ENCODE peak calls at places on chromosomes 6 and 20, in six cellular contexts. S is neuronal stem cell, B is IMR-90, K is mesenchymal stem cell, L is trophoblast cell, M is H1. P is an unnamed sample.

GRCh38 chr6:29759457-29759856 is 36.2 kb downstream of the HLA-F start:
- DNase-seq in S (no peak), B (no peak), K (no peak), L (no peak), M (no peak), P (peak; percentile 94)

GRCh38 chr6:25223421-25224052 is 55.6 kb upstream of the CARMIL1 start:
- DNase-seq in S (peak; percentile 66), B (peak; percentile 73), K (peak; percentile 69), L (peak; percentile 90), M (no peak), P (peak; percentile 50)

GRCh38 chr20:31606928-31607639 is 2.0 kb downstream of the ID1 start:
- DNase-seq in S (no peak), B (peak; percentile 67), K (peak; percentile 95), L (peak; percentile 81), M (no peak), P (peak; percentile 69)

GRCh38 chr6:122289721-122290501 is 109.5 kb upstream of the HSF2 start:
- DNase-seq in S (no peak), B (peak; percentile 7), K (peak; percentile 9), L (peak; percentile 19), M (no peak), P (no peak)

GRCh38 chr6:92945799-92946198 is 473.6 kb downstream of the EPHA7 start:
- DNase-seq in S (no peak), B (no peak), K (peak; percentile 36), L (no peak), M (no peak), P (no peak)

GRCh38 chr6:131924881-131925474 is 26.2 kb downstream of the CCN2 start:
- DNase-seq in S (peak; percentile 35), B (peak; percentile 66), K (peak; percentile 66), L (peak; percentile 70), M (no peak), P (no peak)

GRCh38 chr6:44023586-44024454 is 103.4 kb downstream of the MRPL14 start:
- DNase-seq in S (no peak), B (no peak), K (no peak), L (no peak), M (no peak), P (no peak)

GRCh38 chr20:8153281-8153908 is 21.3 kb downstream of the PLCB1 start:
- DNase-seq in S (no peak), B (peak; percentile 27), K (peak; percentile 53), L (no peak), M (no peak), P (no peak)

GRCh38 chr6:89828988-89829590 is 591 bp upstream of the CASP8AP2 start:
- DNase-seq in S (no peak), B (no peak), K (no peak), L (peak; percentile 45), M (no peak), P (no peak)

GRCh38 chr6:136371951-136372350 is 82.3 kb upstream of the BCLAF1 start:
- DNase-seq in S (no peak), B (no peak), K (no peak), L (no peak), M (no peak), P (no peak)

GRCh38 chr6:6494677-6495076 is 93.8 kb upstream of the LY86 start:
- DNase-seq in S (peak; percentile 15), B (no peak), K (peak; percentile 13), L (peak; percentile 53), M (peak; percentile 33), P (peak; percentile 85)

GRCh38 chr6:126064257-126064993 is 78.1 kb downstream of the TRMT11 start:
- DNase-seq in S (no peak), B (peak; percentile 39), K (peak; percentile 39), L (no peak), M (no peak), P (no peak)

GRCh38 chr20:21516861-21517565 is 3.1 kb upstream of the NKX2-2 start:
- DNase-seq in S (no peak), B (no peak), K (no peak), L (no peak), M (no peak), P (peak; percentile 55)

GRCh38 chr20:1357921-1358671 is 29.2 kb upstream of the SDCBP2 start:
- DNase-seq in S (no peak), B (peak; percentile 83), K (no peak), L (no peak), M (no peak), P (no peak)
- H4K8ac ChIP-seq in S (no peak overlapping the region), B (no peak overlapping the region), K (no peak overlapping the region), L (no peak overlapping the region), M (peak overlapping the region; percentile 74), P (no peak overlapping the region)

DNA sequence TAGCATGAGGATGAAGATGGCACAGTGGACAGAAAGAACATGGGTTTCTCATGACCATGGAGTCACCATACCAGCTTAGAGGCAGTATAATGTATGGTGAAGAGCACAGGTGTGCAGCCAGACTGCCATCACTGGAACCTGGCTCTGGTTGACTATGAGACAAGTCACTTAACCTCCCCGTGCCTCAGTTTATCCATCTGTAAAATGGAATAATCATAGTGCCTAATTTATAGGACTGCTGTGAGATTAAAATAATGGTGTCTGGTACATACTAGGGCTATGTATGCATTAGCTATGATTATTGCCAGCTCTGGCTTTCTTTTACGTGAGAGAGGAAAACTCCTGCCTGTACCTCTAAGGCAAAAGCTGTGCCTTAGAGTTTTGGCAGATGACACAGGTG is 19.4 kb downstream of the SLC35B3 start:
- DNase-seq in S (no peak), B (no peak), K (no peak), L (no peak), M (no peak), P (no peak)
- H4K91ac ChIP-seq in S (no peak overlapping the region), B (no peak overlapping the region), K (no peak overlapping the region), L (no peak overlapping the region), M (no peak overlapping the region), P (no peak overlapping the region)

GRCh38 chr20:30488941-30489601 is 768.4 kb upstream of the DEFB115 start:
- DNase-seq in S (no peak), B (no peak), K (no peak), L (no peak), M (no peak), P (no peak)
- H3K9me3 ChIP-seq in S (no peaks in the 10 kb centered on the region), B (peaks cover 30% of the 10 kb centered on the region), K (no peaks in the 10 kb centered on the region), L (peaks cover 54% of the 10 kb centered on the region), M (peaks cover 72% of the 10 kb centered on the region), P (peaks cover 59% of the 10 kb centered on the region)

GRCh38 chr6:88165087-88165876 is 865 bp downstream of the CNR1 start:
- DNase-seq in S (no peak), B (no peak), K (no peak), L (no peak), M (no peak), P (no peak)
- H4K8ac ChIP-seq in S (no peak overlapping the region), B (no peak overlapping the region), K (no peak overlapping the region), L (no peak overlapping the region), M (no peak overlapping the region), P (no peak overlapping the region)

DNA sequence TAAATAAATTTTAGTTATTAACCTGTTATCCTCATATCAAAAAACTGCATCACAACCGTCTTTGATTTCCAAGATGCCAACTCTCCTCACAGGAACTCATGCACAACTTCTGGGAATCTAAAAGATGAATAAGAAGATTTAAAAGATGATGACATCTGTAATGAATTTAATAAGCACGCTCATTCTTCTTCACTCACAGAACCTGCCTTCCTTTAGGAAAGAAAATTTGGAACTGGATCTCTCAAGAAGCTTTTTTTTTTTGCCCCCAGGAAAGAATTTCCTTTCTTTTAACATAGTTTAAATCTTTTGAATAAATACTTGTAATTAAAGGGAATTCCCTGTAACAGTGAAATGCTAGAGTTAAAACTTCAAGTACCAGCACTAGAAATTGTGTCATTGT is 161.5 kb downstream of the HIVEP2 start:
- DNase-seq in S (no peak), B (no peak), K (no peak), L (peak; percentile 78), M (no peak), P (no peak)
- H4K91ac ChIP-seq in S (no peak overlapping the region), B (no peak overlapping the region), K (no peak overlapping the region), L (no peak overlapping the region), M (no peak overlapping the region), P (no peak overlapping the region)

GRCh38 chr20:4325548-4326187 is 310.3 kb upstream of the RNF24 start:
- DNase-seq in S (no peak), B (no peak), K (no peak), L (peak; percentile 60), M (no peak), P (no peak)
- H3K9me3 ChIP-seq in S (no peaks in the 10 kb centered on the region), B (peaks cover 2% of the 10 kb centered on the region), K (peaks cover 6% of the 10 kb centered on the region), L (peaks cover 4% of the 10 kb centered on the region), M (no peaks in the 10 kb centered on the region), P (no peaks in the 10 kb centered on the region)